ENCODE peak calls at places on chromosome 2, in ten cellular contexts. One of them, this sample, is unnamed.
A peak's percentile ranks its signal among the peaks of the same experiment; 100 is the strongest.

GRCh38 chr2:3062476-3063260 is 314.9 kb downstream of the EIPR1 start:
- DNase-seq in astrocyte: no peak
- DNase-seq in ovary: no peak
- DNase-seq in heart left ventricle: no peak
- DNase-seq in upper lobe of right lung: no peak
- DNase-seq in thoracic aorta: no peak
- DNase-seq in left ventricle myocardium inferior: no peak
- DNase-seq in SJCRH30: no peak
- DNase-seq in HCT116: no peak
- DNase-seq in body of pancreas: no peak
- DNase-seq in this sample: no peak

GRCh38 chr2:85088921-85089320 is 44.3 kb upstream of the TCF7L1 start:
- DNase-seq in astrocyte: no peak
- DNase-seq in ovary: no peak
- DNase-seq in heart left ventricle: no peak
- DNase-seq in upper lobe of right lung: no peak
- DNase-seq in thoracic aorta: no peak
- DNase-seq in left ventricle myocardium inferior: no peak
- DNase-seq in SJCRH30: no peak
- DNase-seq in HCT116: no peak
- DNase-seq in body of pancreas: no peak
- DNase-seq in this sample: no peak

GRCh38 chr2:168348076-168348475 is 100.7 kb upstream of the STK39 start:
- DNase-seq in astrocyte: peak; percentile 15
- DNase-seq in ovary: peak; percentile 20
- DNase-seq in heart left ventricle: no peak
- DNase-seq in upper lobe of right lung: no peak
- DNase-seq in thoracic aorta: no peak
- DNase-seq in left ventricle myocardium inferior: no peak
- DNase-seq in SJCRH30: peak; percentile 64
- DNase-seq in HCT116: peak; percentile 57
- DNase-seq in body of pancreas: peak; percentile 40
- DNase-seq in this sample: no peak

GRCh38 chr2:27715318-27716165 is 51.9 kb downstream of the SLC4A1AP start:
- DNase-seq in astrocyte: peak; percentile 62
- DNase-seq in ovary: peak; percentile 77
- DNase-seq in heart left ventricle: peak; percentile 84
- DNase-seq in upper lobe of right lung: peak; percentile 76
- DNase-seq in thoracic aorta: no peak
- DNase-seq in left ventricle myocardium inferior: peak; percentile 79
- DNase-seq in SJCRH30: peak; percentile 72
- DNase-seq in HCT116: no peak
- DNase-seq in body of pancreas: peak; percentile 23
- DNase-seq in this sample: no peak

GRCh38 chr2:10532631-10533101 is 84.5 kb upstream of the ODC1 start:
- DNase-seq in astrocyte: no peak
- DNase-seq in ovary: no peak
- DNase-seq in heart left ventricle: no peak
- DNase-seq in upper lobe of right lung: no peak
- DNase-seq in thoracic aorta: no peak
- DNase-seq in left ventricle myocardium inferior: no peak
- DNase-seq in SJCRH30: peak; percentile 57
- DNase-seq in HCT116: no peak
- DNase-seq in body of pancreas: no peak
- DNase-seq in this sample: no peak

GRCh38 chr2:26016012-26016742 is 17.7 kb upstream of the RAB10 start:
- DNase-seq in astrocyte: no peak
- DNase-seq in ovary: no peak
- DNase-seq in heart left ventricle: no peak
- DNase-seq in upper lobe of right lung: peak; percentile 26
- DNase-seq in thoracic aorta: no peak
- DNase-seq in left ventricle myocardium inferior: no peak
- DNase-seq in SJCRH30: no peak
- DNase-seq in HCT116: no peak
- DNase-seq in body of pancreas: no peak
- DNase-seq in this sample: no peak

GRCh38 chr2:160474319-160474645 is 19.3 kb downstream of the RBMS1 start:
- DNase-seq in astrocyte: no peak
- DNase-seq in ovary: no peak
- DNase-seq in heart left ventricle: no peak
- DNase-seq in upper lobe of right lung: no peak
- DNase-seq in thoracic aorta: no peak
- DNase-seq in left ventricle myocardium inferior: no peak
- DNase-seq in SJCRH30: peak; percentile 40
- DNase-seq in HCT116: no peak
- DNase-seq in body of pancreas: no peak
- DNase-seq in this sample: no peak

GRCh38 chr2:103788346-103788745 is 1026.5 kb downstream of the TMEM182 start:
- DNase-seq in astrocyte: peak; percentile 3
- DNase-seq in ovary: no peak
- DNase-seq in heart left ventricle: no peak
- DNase-seq in upper lobe of right lung: no peak
- DNase-seq in thoracic aorta: no peak
- DNase-seq in left ventricle myocardium inferior: no peak
- DNase-seq in SJCRH30: peak; percentile 47
- DNase-seq in HCT116: no peak
- DNase-seq in body of pancreas: no peak
- DNase-seq in this sample: no peak

GRCh38 chr2:235614900-235615712 is 121.3 kb downstream of the AGAP1 start:
- DNase-seq in astrocyte: peak; percentile 85
- DNase-seq in ovary: peak; percentile 21
- DNase-seq in heart left ventricle: peak; percentile 60
- DNase-seq in upper lobe of right lung: no peak
- DNase-seq in thoracic aorta: peak; percentile 23
- DNase-seq in left ventricle myocardium inferior: peak; percentile 66
- DNase-seq in SJCRH30: no peak
- DNase-seq in HCT116: no peak
- DNase-seq in body of pancreas: peak; percentile 30
- DNase-seq in this sample: no peak

GRCh38 chr2:17594533-17595391 is 54.3 kb downstream of the VSNL1 start:
- DNase-seq in astrocyte: peak; percentile 84
- DNase-seq in ovary: peak; percentile 48
- DNase-seq in heart left ventricle: no peak
- DNase-seq in upper lobe of right lung: no peak
- DNase-seq in thoracic aorta: no peak
- DNase-seq in left ventricle myocardium inferior: no peak
- DNase-seq in SJCRH30: no peak
- DNase-seq in HCT116: no peak
- DNase-seq in body of pancreas: no peak
- DNase-seq in this sample: no peak

GRCh38 chr2:131016826-131017596 is 76.2 kb downstream of the FAM168B start:
- DNase-seq in astrocyte: peak; percentile 81
- DNase-seq in ovary: peak; percentile 19
- DNase-seq in heart left ventricle: no peak
- DNase-seq in upper lobe of right lung: no peak
- DNase-seq in thoracic aorta: no peak
- DNase-seq in left ventricle myocardium inferior: no peak
- DNase-seq in SJCRH30: no peak
- DNase-seq in HCT116: no peak
- DNase-seq in body of pancreas: peak; percentile 56
- DNase-seq in this sample: peak; percentile 98

GRCh38 chr2:232883116-232883721 is 13.2 kb downstream of the SNORC start:
- DNase-seq in astrocyte: no peak
- DNase-seq in ovary: no peak
- DNase-seq in heart left ventricle: no peak
- DNase-seq in upper lobe of right lung: peak; percentile 57
- DNase-seq in thoracic aorta: no peak
- DNase-seq in left ventricle myocardium inferior: no peak
- DNase-seq in SJCRH30: no peak
- DNase-seq in HCT116: no peak
- DNase-seq in body of pancreas: no peak
- DNase-seq in this sample: no peak

GRCh38 chr2:2021995-2022394 is 277.7 kb upstream of the PXDN start:
- DNase-seq in astrocyte: no peak
- DNase-seq in ovary: no peak
- DNase-seq in heart left ventricle: no peak
- DNase-seq in upper lobe of right lung: no peak
- DNase-seq in thoracic aorta: no peak
- DNase-seq in left ventricle myocardium inferior: no peak
- DNase-seq in SJCRH30: no peak
- DNase-seq in HCT116: no peak
- DNase-seq in body of pancreas: no peak
- DNase-seq in this sample: no peak

GRCh38 chr2:59177748-59178147 is 936.6 kb upstream of the FANCL start:
- DNase-seq in astrocyte: no peak
- DNase-seq in ovary: no peak
- DNase-seq in heart left ventricle: no peak
- DNase-seq in upper lobe of right lung: no peak
- DNase-seq in thoracic aorta: no peak
- DNase-seq in left ventricle myocardium inferior: no peak
- DNase-seq in SJCRH30: peak; percentile 4
- DNase-seq in HCT116: no peak
- DNase-seq in body of pancreas: no peak
- DNase-seq in this sample: no peak

GRCh38 chr2:146370821-146371220 is 1474.0 kb upstream of the ACVR2A start:
- DNase-seq in astrocyte: peak; percentile 67
- DNase-seq in ovary: no peak
- DNase-seq in heart left ventricle: no peak
- DNase-seq in upper lobe of right lung: no peak
- DNase-seq in thoracic aorta: no peak
- DNase-seq in left ventricle myocardium inferior: no peak
- DNase-seq in SJCRH30: no peak
- DNase-seq in HCT116: no peak
- DNase-seq in body of pancreas: no peak
- DNase-seq in this sample: no peak

GRCh38 chr2:68236876-68237275 is 15.5 kb downstream of the PPP3R1 start:
- DNase-seq in astrocyte: peak; percentile 44
- DNase-seq in ovary: no peak
- DNase-seq in heart left ventricle: no peak
- DNase-seq in upper lobe of right lung: no peak
- DNase-seq in thoracic aorta: no peak
- DNase-seq in left ventricle myocardium inferior: no peak
- DNase-seq in SJCRH30: no peak
- DNase-seq in HCT116: no peak
- DNase-seq in body of pancreas: no peak
- DNase-seq in this sample: no peak

GRCh38 chr2:2848621-2849443 is 517.8 kb upstream of the MYT1L start:
- DNase-seq in astrocyte: no peak
- DNase-seq in ovary: no peak
- DNase-seq in heart left ventricle: no peak
- DNase-seq in upper lobe of right lung: peak; percentile 58
- DNase-seq in thoracic aorta: no peak
- DNase-seq in left ventricle myocardium inferior: no peak
- DNase-seq in SJCRH30: peak; percentile 54
- DNase-seq in HCT116: no peak
- DNase-seq in body of pancreas: peak; percentile 48
- DNase-seq in this sample: no peak

GRCh38 chr2:238727585-238728321 is 120.1 kb upstream of the TWIST2 start:
- DNase-seq in astrocyte: peak; percentile 61
- DNase-seq in ovary: peak; percentile 46
- DNase-seq in heart left ventricle: no peak
- DNase-seq in upper lobe of right lung: no peak
- DNase-seq in thoracic aorta: no peak
- DNase-seq in left ventricle myocardium inferior: peak; percentile 28
- DNase-seq in SJCRH30: no peak
- DNase-seq in HCT116: no peak
- DNase-seq in body of pancreas: no peak
- DNase-seq in this sample: no peak

GRCh38 chr2:178602901-178603300 is 122.6 kb downstream of the PLEKHA3 start:
- DNase-seq in astrocyte: no peak
- DNase-seq in ovary: no peak
- DNase-seq in heart left ventricle: no peak
- DNase-seq in upper lobe of right lung: no peak
- DNase-seq in thoracic aorta: no peak
- DNase-seq in left ventricle myocardium inferior: no peak
- DNase-seq in SJCRH30: no peak
- DNase-seq in HCT116: no peak
- DNase-seq in body of pancreas: no peak
- DNase-seq in this sample: no peak
- H3K36me3 ChIP-seq in astrocyte: no peaks in the 10 kb centered on the region
- H3K36me3 ChIP-seq in ovary: no peaks in the 10 kb centered on the region
- H3K36me3 ChIP-seq in heart left ventricle: peaks cover 42% of the 10 kb centered on the region
- H3K36me3 ChIP-seq in upper lobe of right lung: peaks cover 50% of the 10 kb centered on the region
- H3K36me3 ChIP-seq in thoracic aorta: peaks cover 7% of the 10 kb centered on the region
- H3K36me3 ChIP-seq in left ventricle myocardium inferior: peaks cover 100% of the 10 kb centered on the region
- H3K36me3 ChIP-seq in SJCRH30: peaks cover 37% of the 10 kb centered on the region
- H3K36me3 ChIP-seq in HCT116: no peaks in the 10 kb centered on the region
- H3K36me3 ChIP-seq in body of pancreas: no peaks in the 10 kb centered on the region
- H3K36me3 ChIP-seq in this sample: no peaks in the 10 kb centered on the region

GRCh38 chr2:150530168-150530567 is 42.7 kb upstream of the RND3 start:
- DNase-seq in astrocyte: no peak
- DNase-seq in ovary: no peak
- DNase-seq in heart left ventricle: no peak
- DNase-seq in upper lobe of right lung: no peak
- DNase-seq in thoracic aorta: no peak
- DNase-seq in left ventricle myocardium inferior: no peak
- DNase-seq in SJCRH30: no peak
- DNase-seq in HCT116: no peak
- DNase-seq in body of pancreas: no peak
- DNase-seq in this sample: no peak
- H3K4me1 ChIP-seq in astrocyte: peaks cover 33% of the 10 kb centered on the region
- H3K4me1 ChIP-seq in ovary: no peaks in the 10 kb centered on the region
- H3K4me1 ChIP-seq in heart left ventricle: no peaks in the 10 kb centered on the region
- H3K4me1 ChIP-seq in upper lobe of right lung: no peaks in the 10 kb centered on the region
- H3K4me1 ChIP-seq in thoracic aorta: no peaks in the 10 kb centered on the region
- H3K4me1 ChIP-seq in left ventricle myocardium inferior: no peaks in the 10 kb centered on the region
- H3K4me1 ChIP-seq in SJCRH30: peaks cover 9% of the 10 kb centered on the region
- H3K4me1 ChIP-seq in HCT116: peaks cover 17% of the 10 kb centered on the region
- H3K4me1 ChIP-seq in body of pancreas: no peaks in the 10 kb centered on the region
- H3K4me1 ChIP-seq in this sample: peaks cover 56% of the 10 kb centered on the region

DNA sequence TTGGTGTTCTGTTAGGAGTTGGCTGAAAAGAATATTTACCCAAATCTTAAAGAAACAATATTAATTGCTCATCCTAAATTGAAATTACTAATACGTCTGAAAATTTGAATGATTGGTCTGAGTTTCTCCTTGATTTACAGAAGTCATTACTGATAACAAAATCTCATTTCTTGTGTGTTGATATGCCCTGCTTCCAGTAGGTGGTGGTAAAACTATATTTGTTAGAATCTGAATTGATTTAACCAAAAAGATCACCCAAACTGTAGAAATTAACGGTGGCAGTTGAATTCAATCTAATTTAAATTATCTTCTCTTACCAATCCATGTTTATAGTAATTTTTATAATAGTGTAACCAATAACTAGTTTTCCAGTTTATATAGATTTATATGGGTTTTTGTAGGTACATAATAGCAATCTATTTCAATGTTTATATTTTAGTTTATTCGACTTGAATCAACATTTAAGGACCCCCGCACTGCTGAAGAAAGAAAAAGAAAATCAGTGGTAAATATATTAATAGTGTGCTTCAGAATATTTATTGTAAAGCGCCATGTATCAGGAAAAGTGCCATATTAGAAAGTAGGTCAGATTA is 38.3 kb downstream of the PAPOLG start:
- DNase-seq in astrocyte: no peak
- DNase-seq in ovary: no peak
- DNase-seq in heart left ventricle: no peak
- DNase-seq in upper lobe of right lung: no peak
- DNase-seq in thoracic aorta: no peak
- DNase-seq in left ventricle myocardium inferior: no peak
- DNase-seq in SJCRH30: peak; percentile 43
- DNase-seq in HCT116: no peak
- DNase-seq in body of pancreas: no peak
- DNase-seq in this sample: no peak
- H3K36me3 ChIP-seq in astrocyte: peaks cover 33% of the 10 kb centered on the region
- H3K36me3 ChIP-seq in ovary: no peaks in the 10 kb centered on the region
- H3K36me3 ChIP-seq in heart left ventricle: peaks cover 32% of the 10 kb centered on the region
- H3K36me3 ChIP-seq in upper lobe of right lung: peaks cover 94% of the 10 kb centered on the region
- H3K36me3 ChIP-seq in thoracic aorta: peaks cover 32% of the 10 kb centered on the region
- H3K36me3 ChIP-seq in left ventricle myocardium inferior: peaks cover 90% of the 10 kb centered on the region
- H3K36me3 ChIP-seq in SJCRH30: peaks cover 77% of the 10 kb centered on the region
- H3K36me3 ChIP-seq in HCT116: peaks cover 40% of the 10 kb centered on the region
- H3K36me3 ChIP-seq in body of pancreas: peaks cover 6% of the 10 kb centered on the region
- H3K36me3 ChIP-seq in this sample: peaks cover 48% of the 10 kb centered on the region

GRCh38 chr2:230779141-230779523 is 66.5 kb downstream of the CAB39 start:
- DNase-seq in astrocyte: no peak
- DNase-seq in ovary: no peak
- DNase-seq in heart left ventricle: no peak
- DNase-seq in upper lobe of right lung: no peak
- DNase-seq in thoracic aorta: no peak
- DNase-seq in left ventricle myocardium inferior: no peak
- DNase-seq in SJCRH30: no peak
- DNase-seq in HCT116: no peak
- DNase-seq in body of pancreas: no peak
- DNase-seq in this sample: no peak
- H3K4me1 ChIP-seq in astrocyte: peaks cover 34% of the 10 kb centered on the region
- H3K4me1 ChIP-seq in ovary: peaks cover 10% of the 10 kb centered on the region
- H3K4me1 ChIP-seq in heart left ventricle: no peaks in the 10 kb centered on the region
- H3K4me1 ChIP-seq in upper lobe of right lung: peaks cover 15% of the 10 kb centered on the region
- H3K4me1 ChIP-seq in thoracic aorta: peaks cover 30% of the 10 kb centered on the region
- H3K4me1 ChIP-seq in left ventricle myocardium inferior: peaks cover 74% of the 10 kb centered on the region
- H3K4me1 ChIP-seq in SJCRH30: peaks cover 5% of the 10 kb centered on the region
- H3K4me1 ChIP-seq in HCT116: peaks cover 100% of the 10 kb centered on the region
- H3K4me1 ChIP-seq in body of pancreas: peaks cover 20% of the 10 kb centered on the region
- H3K4me1 ChIP-seq in this sample: peaks cover 69% of the 10 kb centered on the region